ENCODE peak calls at places on chromosomes 2 and 18, in ten cellular contexts. One of them, this sample, is unnamed.
A peak's percentile ranks its signal among the peaks of the same experiment; 100 is the strongest.

GRCh38 chr18:8778824-8779223 is 73.5 kb downstream of the MTCL1 start:
- DNase-seq in fibroblast of gingiva: no peak
- DNase-seq in NCI-H1436: no peak
- DNase-seq in ovary: no peak
- DNase-seq in activated T-helper 1 cell treated with anti-CD3 and anti-CD28 coated beads, Interleukin-12 subunit alpha, Interleukin-12 subunit beta, Interleukin-2, Interleukin-4 antibody, amounts not matched to agents 30 ng/mL and 10 ng/mL and 1 ng/mL, durations not matched to agents 14 hours and 24 hours and 36 hours: no peak
- DNase-seq in G401: no peak
- DNase-seq in iris pigment epithelial cell: no peak
- DNase-seq in breast epithelium: no peak
- DNase-seq in NCI-H510A: no peak
- DNase-seq in H9: no peak
- DNase-seq in this sample: no peak

GRCh38 chr2:240425236-240425615 is 10.2 kb upstream of the GPC1 start:
- DNase-seq in activated T-helper 1 cell treated with anti-CD3 and anti-CD28 coated beads, Interleukin-12 subunit alpha, Interleukin-12 subunit beta, Interleukin-2, Interleukin-4 antibody, amounts not matched to agents 30 ng/mL and 10 ng/mL and 1 ng/mL, durations not matched to agents 14 hours and 24 hours and 36 hours: no peak
- DNase-seq in breast epithelium: no peak
- DNase-seq in fibroblast of gingiva: no peak
- DNase-seq in H9: no peak
- DNase-seq in G401: no peak
- DNase-seq in iris pigment epithelial cell: no peak
- DNase-seq in NCI-H510A: no peak
- DNase-seq in ovary: no peak
- DNase-seq in NCI-H1436: no peak
- DNase-seq in this sample: no peak

GRCh38 chr2:235900631-235901030 is 267.6 kb downstream of the GBX2 start:
- DNase-seq in NCI-H1436: no peak
- DNase-seq in ovary: no peak
- DNase-seq in G401: no peak
- DNase-seq in fibroblast of gingiva: no peak
- DNase-seq in breast epithelium: no peak
- DNase-seq in activated T-helper 1 cell treated with anti-CD3 and anti-CD28 coated beads, Interleukin-12 subunit alpha, Interleukin-12 subunit beta, Interleukin-2, Interleukin-4 antibody, amounts not matched to agents 30 ng/mL and 10 ng/mL and 1 ng/mL, durations not matched to agents 14 hours and 24 hours and 36 hours: no peak
- DNase-seq in NCI-H510A: no peak
- DNase-seq in iris pigment epithelial cell: peak; percentile 12
- DNase-seq in H9: no peak
- DNase-seq in this sample: no peak

GRCh38 chr18:36451454-36452251 is 154.1 kb downstream of the FHOD3 start:
- DNase-seq in G401: no peak
- DNase-seq in NCI-H510A: no peak
- DNase-seq in breast epithelium: no peak
- DNase-seq in H9: no peak
- DNase-seq in NCI-H1436: no peak
- DNase-seq in ovary: no peak
- DNase-seq in fibroblast of gingiva: no peak
- DNase-seq in activated T-helper 1 cell treated with anti-CD3 and anti-CD28 coated beads, Interleukin-12 subunit alpha, Interleukin-12 subunit beta, Interleukin-2, Interleukin-4 antibody, amounts not matched to agents 30 ng/mL and 10 ng/mL and 1 ng/mL, durations not matched to agents 14 hours and 24 hours and 36 hours: no peak
- DNase-seq in iris pigment epithelial cell: no peak
- DNase-seq in this sample: no peak

GRCh38 chr2:125656190-125656589 is 999.8 kb upstream of the GYPC start:
- DNase-seq in H9: no peak
- DNase-seq in breast epithelium: no peak
- DNase-seq in activated T-helper 1 cell treated with anti-CD3 and anti-CD28 coated beads, Interleukin-12 subunit alpha, Interleukin-12 subunit beta, Interleukin-2, Interleukin-4 antibody, amounts not matched to agents 30 ng/mL and 10 ng/mL and 1 ng/mL, durations not matched to agents 14 hours and 24 hours and 36 hours: no peak
- DNase-seq in iris pigment epithelial cell: no peak
- DNase-seq in NCI-H1436: no peak
- DNase-seq in NCI-H510A: no peak
- DNase-seq in fibroblast of gingiva: no peak
- DNase-seq in G401: no peak
- DNase-seq in ovary: no peak
- DNase-seq in this sample: no peak

GRCh38 chr2:202104286-202104870 is 31.3 kb downstream of the KIAA2012 start:
- DNase-seq in ovary: no peak
- DNase-seq in breast epithelium: no peak
- DNase-seq in fibroblast of gingiva: peak; percentile 59
- DNase-seq in G401: no peak
- DNase-seq in H9: peak; percentile 83
- DNase-seq in iris pigment epithelial cell: peak; percentile 71
- DNase-seq in NCI-H510A: no peak
- DNase-seq in NCI-H1436: no peak
- DNase-seq in activated T-helper 1 cell treated with anti-CD3 and anti-CD28 coated beads, Interleukin-12 subunit alpha, Interleukin-12 subunit beta, Interleukin-2, Interleukin-4 antibody, amounts not matched to agents 30 ng/mL and 10 ng/mL and 1 ng/mL, durations not matched to agents 14 hours and 24 hours and 36 hours: peak; percentile 8
- DNase-seq in this sample: no peak

GRCh38 chr18:8705941-8706544 is 687 bp downstream of the MTCL1 start:
- DNase-seq in NCI-H510A: no peak
- DNase-seq in activated T-helper 1 cell treated with anti-CD3 and anti-CD28 coated beads, Interleukin-12 subunit alpha, Interleukin-12 subunit beta, Interleukin-2, Interleukin-4 antibody, amounts not matched to agents 30 ng/mL and 10 ng/mL and 1 ng/mL, durations not matched to agents 14 hours and 24 hours and 36 hours: no peak
- DNase-seq in fibroblast of gingiva: no peak
- DNase-seq in ovary: no peak
- DNase-seq in iris pigment epithelial cell: no peak
- DNase-seq in H9: no peak
- DNase-seq in breast epithelium: no peak
- DNase-seq in NCI-H1436: no peak
- DNase-seq in G401: peak; percentile 4
- DNase-seq in this sample: peak; percentile 51

GRCh38 chr2:196291418-196291817 is 120.0 kb upstream of the STK17B start:
- DNase-seq in breast epithelium: no peak
- DNase-seq in NCI-H1436: no peak
- DNase-seq in fibroblast of gingiva: no peak
- DNase-seq in iris pigment epithelial cell: no peak
- DNase-seq in activated T-helper 1 cell treated with anti-CD3 and anti-CD28 coated beads, Interleukin-12 subunit alpha, Interleukin-12 subunit beta, Interleukin-2, Interleukin-4 antibody, amounts not matched to agents 30 ng/mL and 10 ng/mL and 1 ng/mL, durations not matched to agents 14 hours and 24 hours and 36 hours: no peak
- DNase-seq in G401: no peak
- DNase-seq in ovary: no peak
- DNase-seq in NCI-H510A: no peak
- DNase-seq in H9: no peak
- DNase-seq in this sample: no peak

GRCh38 chr2:100196786-100197494 is 54.5 kb upstream of the AFF3 start:
- DNase-seq in G401: no peak
- DNase-seq in NCI-H1436: no peak
- DNase-seq in NCI-H510A: no peak
- DNase-seq in ovary: no peak
- DNase-seq in H9: no peak
- DNase-seq in iris pigment epithelial cell: no peak
- DNase-seq in activated T-helper 1 cell treated with anti-CD3 and anti-CD28 coated beads, Interleukin-12 subunit alpha, Interleukin-12 subunit beta, Interleukin-2, Interleukin-4 antibody, amounts not matched to agents 30 ng/mL and 10 ng/mL and 1 ng/mL, durations not matched to agents 14 hours and 24 hours and 36 hours: no peak
- DNase-seq in fibroblast of gingiva: no peak
- DNase-seq in breast epithelium: no peak
- DNase-seq in this sample: no peak

GRCh38 chr2:175393851-175394250 is 212.3 kb upstream of the ATP5MC3 start:
- DNase-seq in fibroblast of gingiva: no peak
- DNase-seq in H9: no peak
- DNase-seq in breast epithelium: no peak
- DNase-seq in iris pigment epithelial cell: no peak
- DNase-seq in NCI-H1436: no peak
- DNase-seq in activated T-helper 1 cell treated with anti-CD3 and anti-CD28 coated beads, Interleukin-12 subunit alpha, Interleukin-12 subunit beta, Interleukin-2, Interleukin-4 antibody, amounts not matched to agents 30 ng/mL and 10 ng/mL and 1 ng/mL, durations not matched to agents 14 hours and 24 hours and 36 hours: no peak
- DNase-seq in NCI-H510A: no peak
- DNase-seq in ovary: no peak
- DNase-seq in G401: no peak
- DNase-seq in this sample: no peak

GRCh38 chr2:230811508-230811907 is 53.2 kb upstream of the ITM2C start:
- DNase-seq in NCI-H1436: no peak
- DNase-seq in breast epithelium: no peak
- DNase-seq in G401: no peak
- DNase-seq in H9: no peak
- DNase-seq in iris pigment epithelial cell: peak; percentile 91
- DNase-seq in ovary: no peak
- DNase-seq in fibroblast of gingiva: no peak
- DNase-seq in NCI-H510A: no peak
- DNase-seq in activated T-helper 1 cell treated with anti-CD3 and anti-CD28 coated beads, Interleukin-12 subunit alpha, Interleukin-12 subunit beta, Interleukin-2, Interleukin-4 antibody, amounts not matched to agents 30 ng/mL and 10 ng/mL and 1 ng/mL, durations not matched to agents 14 hours and 24 hours and 36 hours: no peak
- DNase-seq in this sample: no peak

GRCh38 chr2:24492283-24493272 is 1.5 kb downstream of the NCOA1 start:
- DNase-seq in H9: no peak
- DNase-seq in G401: peak; percentile 63
- DNase-seq in iris pigment epithelial cell: peak; percentile 39
- DNase-seq in activated T-helper 1 cell treated with anti-CD3 and anti-CD28 coated beads, Interleukin-12 subunit alpha, Interleukin-12 subunit beta, Interleukin-2, Interleukin-4 antibody, amounts not matched to agents 30 ng/mL and 10 ng/mL and 1 ng/mL, durations not matched to agents 14 hours and 24 hours and 36 hours: no peak
- DNase-seq in fibroblast of gingiva: peak; percentile 54
- DNase-seq in NCI-H510A: no peak
- DNase-seq in breast epithelium: no peak
- DNase-seq in ovary: no peak
- DNase-seq in NCI-H1436: no peak
- DNase-seq in this sample: no peak

GRCh38 chr2:64804651-64805050 is 150.9 kb upstream of the SERTAD2 start:
- DNase-seq in fibroblast of gingiva: no peak
- DNase-seq in H9: no peak
- DNase-seq in NCI-H510A: no peak
- DNase-seq in activated T-helper 1 cell treated with anti-CD3 and anti-CD28 coated beads, Interleukin-12 subunit alpha, Interleukin-12 subunit beta, Interleukin-2, Interleukin-4 antibody, amounts not matched to agents 30 ng/mL and 10 ng/mL and 1 ng/mL, durations not matched to agents 14 hours and 24 hours and 36 hours: no peak
- DNase-seq in NCI-H1436: no peak
- DNase-seq in breast epithelium: no peak
- DNase-seq in G401: no peak
- DNase-seq in iris pigment epithelial cell: no peak
- DNase-seq in ovary: no peak
- DNase-seq in this sample: no peak

GRCh38 chr2:114550895-114551793 is 108.7 kb downstream of the DPP10 start:
- DNase-seq in NCI-H1436: peak; percentile 64
- DNase-seq in fibroblast of gingiva: no peak
- DNase-seq in ovary: peak; percentile 34
- DNase-seq in NCI-H510A: peak; percentile 9
- DNase-seq in iris pigment epithelial cell: peak; percentile 36
- DNase-seq in H9: peak; percentile 69
- DNase-seq in breast epithelium: no peak
- DNase-seq in activated T-helper 1 cell treated with anti-CD3 and anti-CD28 coated beads, Interleukin-12 subunit alpha, Interleukin-12 subunit beta, Interleukin-2, Interleukin-4 antibody, amounts not matched to agents 30 ng/mL and 10 ng/mL and 1 ng/mL, durations not matched to agents 14 hours and 24 hours and 36 hours: no peak
- DNase-seq in G401: peak; percentile 19
- DNase-seq in this sample: no peak

GRCh38 chr2:54772110-54772509 is 48.6 kb downstream of the EML6 start:
- DNase-seq in breast epithelium: no peak
- DNase-seq in ovary: no peak
- DNase-seq in H9: no peak
- DNase-seq in iris pigment epithelial cell: peak; percentile 83
- DNase-seq in NCI-H1436: no peak
- DNase-seq in fibroblast of gingiva: peak; percentile 16
- DNase-seq in NCI-H510A: no peak
- DNase-seq in G401: no peak
- DNase-seq in activated T-helper 1 cell treated with anti-CD3 and anti-CD28 coated beads, Interleukin-12 subunit alpha, Interleukin-12 subunit beta, Interleukin-2, Interleukin-4 antibody, amounts not matched to agents 30 ng/mL and 10 ng/mL and 1 ng/mL, durations not matched to agents 14 hours and 24 hours and 36 hours: no peak
- DNase-seq in this sample: no peak

GRCh38 chr2:217316743-217317142 is 456.9 kb upstream of the TNP1 start:
- DNase-seq in ovary: no peak
- DNase-seq in breast epithelium: no peak
- DNase-seq in H9: no peak
- DNase-seq in NCI-H510A: no peak
- DNase-seq in G401: no peak
- DNase-seq in activated T-helper 1 cell treated with anti-CD3 and anti-CD28 coated beads, Interleukin-12 subunit alpha, Interleukin-12 subunit beta, Interleukin-2, Interleukin-4 antibody, amounts not matched to agents 30 ng/mL and 10 ng/mL and 1 ng/mL, durations not matched to agents 14 hours and 24 hours and 36 hours: no peak
- DNase-seq in NCI-H1436: no peak
- DNase-seq in fibroblast of gingiva: no peak
- DNase-seq in iris pigment epithelial cell: peak; percentile 83
- DNase-seq in this sample: no peak

GRCh38 chr2:215882689-215883088 is 130.7 kb downstream of the MREG start:
- DNase-seq in breast epithelium: no peak
- DNase-seq in iris pigment epithelial cell: peak; percentile 72
- DNase-seq in fibroblast of gingiva: no peak
- DNase-seq in NCI-H1436: no peak
- DNase-seq in G401: no peak
- DNase-seq in NCI-H510A: no peak
- DNase-seq in ovary: no peak
- DNase-seq in H9: no peak
- DNase-seq in activated T-helper 1 cell treated with anti-CD3 and anti-CD28 coated beads, Interleukin-12 subunit alpha, Interleukin-12 subunit beta, Interleukin-2, Interleukin-4 antibody, amounts not matched to agents 30 ng/mL and 10 ng/mL and 1 ng/mL, durations not matched to agents 14 hours and 24 hours and 36 hours: no peak
- DNase-seq in this sample: no peak

GRCh38 chr2:106581755-106582430 is 94.7 kb downstream of the CD8B2 start:
- DNase-seq in NCI-H510A: peak; percentile 50
- DNase-seq in G401: no peak
- DNase-seq in iris pigment epithelial cell: peak; percentile 82
- DNase-seq in ovary: peak; percentile 50
- DNase-seq in H9: peak; percentile 62
- DNase-seq in NCI-H1436: peak; percentile 16
- DNase-seq in activated T-helper 1 cell treated with anti-CD3 and anti-CD28 coated beads, Interleukin-12 subunit alpha, Interleukin-12 subunit beta, Interleukin-2, Interleukin-4 antibody, amounts not matched to agents 30 ng/mL and 10 ng/mL and 1 ng/mL, durations not matched to agents 14 hours and 24 hours and 36 hours: peak; percentile 4
- DNase-seq in fibroblast of gingiva: peak; percentile 42
- DNase-seq in breast epithelium: no peak
- DNase-seq in this sample: peak; percentile 4

GRCh38 chr2:20184067-20184938 is 40.6 kb downstream of the SDC1 start:
- DNase-seq in activated T-helper 1 cell treated with anti-CD3 and anti-CD28 coated beads, Interleukin-12 subunit alpha, Interleukin-12 subunit beta, Interleukin-2, Interleukin-4 antibody, amounts not matched to agents 30 ng/mL and 10 ng/mL and 1 ng/mL, durations not matched to agents 14 hours and 24 hours and 36 hours: no peak
- DNase-seq in ovary: no peak
- DNase-seq in fibroblast of gingiva: peak; percentile 16
- DNase-seq in G401: no peak
- DNase-seq in H9: no peak
- DNase-seq in NCI-H510A: no peak
- DNase-seq in NCI-H1436: no peak
- DNase-seq in iris pigment epithelial cell: peak; percentile 82
- DNase-seq in breast epithelium: no peak
- DNase-seq in this sample: no peak

GRCh38 chr2:199458806-199459285 is 1.1 kb upstream of the SATB2 start:
- DNase-seq in fibroblast of gingiva: no peak
- DNase-seq in breast epithelium: no peak
- DNase-seq in ovary: no peak
- DNase-seq in activated T-helper 1 cell treated with anti-CD3 and anti-CD28 coated beads, Interleukin-12 subunit alpha, Interleukin-12 subunit beta, Interleukin-2, Interleukin-4 antibody, amounts not matched to agents 30 ng/mL and 10 ng/mL and 1 ng/mL, durations not matched to agents 14 hours and 24 hours and 36 hours: no peak
- DNase-seq in iris pigment epithelial cell: peak; percentile 54
- DNase-seq in H9: no peak
- DNase-seq in G401: no peak
- DNase-seq in NCI-H510A: no peak
- DNase-seq in NCI-H1436: no peak
- DNase-seq in this sample: peak; percentile 53

GRCh38 chr2:9710311-9710710 is 79.5 kb upstream of the YWHAQ start:
- DNase-seq in H9: no peak
- DNase-seq in iris pigment epithelial cell: no peak
- DNase-seq in NCI-H1436: no peak
- DNase-seq in ovary: no peak
- DNase-seq in activated T-helper 1 cell treated with anti-CD3 and anti-CD28 coated beads, Interleukin-12 subunit alpha, Interleukin-12 subunit beta, Interleukin-2, Interleukin-4 antibody, amounts not matched to agents 30 ng/mL and 10 ng/mL and 1 ng/mL, durations not matched to agents 14 hours and 24 hours and 36 hours: no peak
- DNase-seq in G401: no peak
- DNase-seq in NCI-H510A: no peak
- DNase-seq in breast epithelium: no peak
- DNase-seq in fibroblast of gingiva: no peak
- DNase-seq in this sample: no peak

GRCh38 chr2:96869281-96869823 is 528 bp downstream of the SEMA4C start:
- DNase-seq in iris pigment epithelial cell: peak; percentile 89
- DNase-seq in ovary: peak; percentile 92
- DNase-seq in G401: no peak
- DNase-seq in H9: no peak
- DNase-seq in NCI-H1436: no peak
- DNase-seq in breast epithelium: peak; percentile 89
- DNase-seq in activated T-helper 1 cell treated with anti-CD3 and anti-CD28 coated beads, Interleukin-12 subunit alpha, Interleukin-12 subunit beta, Interleukin-2, Interleukin-4 antibody, amounts not matched to agents 30 ng/mL and 10 ng/mL and 1 ng/mL, durations not matched to agents 14 hours and 24 hours and 36 hours: no peak
- DNase-seq in fibroblast of gingiva: peak; percentile 83
- DNase-seq in NCI-H510A: no peak
- DNase-seq in this sample: peak; percentile 22

GRCh38 chr2:696999-697627 is 19.9 kb upstream of the TMEM18 start:
- DNase-seq in breast epithelium: no peak
- DNase-seq in ovary: no peak
- DNase-seq in NCI-H510A: no peak
- DNase-seq in iris pigment epithelial cell: no peak
- DNase-seq in G401: no peak
- DNase-seq in H9: no peak
- DNase-seq in fibroblast of gingiva: no peak
- DNase-seq in NCI-H1436: no peak
- DNase-seq in activated T-helper 1 cell treated with anti-CD3 and anti-CD28 coated beads, Interleukin-12 subunit alpha, Interleukin-12 subunit beta, Interleukin-2, Interleukin-4 antibody, amounts not matched to agents 30 ng/mL and 10 ng/mL and 1 ng/mL, durations not matched to agents 14 hours and 24 hours and 36 hours: no peak
- DNase-seq in this sample: no peak

GRCh38 chr18:12334280-12335262 is 26.5 kb downstream of the TUBB6 start:
- DNase-seq in fibroblast of gingiva: no peak
- DNase-seq in H9: peak; percentile 52
- DNase-seq in activated T-helper 1 cell treated with anti-CD3 and anti-CD28 coated beads, Interleukin-12 subunit alpha, Interleukin-12 subunit beta, Interleukin-2, Interleukin-4 antibody, amounts not matched to agents 30 ng/mL and 10 ng/mL and 1 ng/mL, durations not matched to agents 14 hours and 24 hours and 36 hours: no peak
- DNase-seq in NCI-H510A: no peak
- DNase-seq in G401: peak; percentile 37
- DNase-seq in NCI-H1436: no peak
- DNase-seq in ovary: no peak
- DNase-seq in breast epithelium: no peak
- DNase-seq in iris pigment epithelial cell: no peak
- DNase-seq in this sample: no peak

GRCh38 chr2:100976634-100977391 is 25.3 kb upstream of the RPL31 start:
- DNase-seq in NCI-H1436: no peak
- DNase-seq in NCI-H510A: no peak
- DNase-seq in G401: no peak
- DNase-seq in breast epithelium: no peak
- DNase-seq in fibroblast of gingiva: no peak
- DNase-seq in iris pigment epithelial cell: no peak
- DNase-seq in H9: no peak
- DNase-seq in activated T-helper 1 cell treated with anti-CD3 and anti-CD28 coated beads, Interleukin-12 subunit alpha, Interleukin-12 subunit beta, Interleukin-2, Interleukin-4 antibody, amounts not matched to agents 30 ng/mL and 10 ng/mL and 1 ng/mL, durations not matched to agents 14 hours and 24 hours and 36 hours: no peak
- DNase-seq in ovary: no peak
- DNase-seq in this sample: no peak

GRCh38 chr2:109345653-109346165 is 216.7 kb downstream of the SH3RF3 start:
- DNase-seq in fibroblast of gingiva: no peak
- DNase-seq in NCI-H510A: no peak
- DNase-seq in activated T-helper 1 cell treated with anti-CD3 and anti-CD28 coated beads, Interleukin-12 subunit alpha, Interleukin-12 subunit beta, Interleukin-2, Interleukin-4 antibody, amounts not matched to agents 30 ng/mL and 10 ng/mL and 1 ng/mL, durations not matched to agents 14 hours and 24 hours and 36 hours: no peak
- DNase-seq in iris pigment epithelial cell: no peak
- DNase-seq in G401: no peak
- DNase-seq in H9: no peak
- DNase-seq in NCI-H1436: no peak
- DNase-seq in breast epithelium: no peak
- DNase-seq in ovary: no peak
- DNase-seq in this sample: no peak

GRCh38 chr2:237427807-237428506 is 14.0 kb upstream of the COL6A3 start:
- DNase-seq in H9: no peak
- DNase-seq in breast epithelium: no peak
- DNase-seq in NCI-H510A: no peak
- DNase-seq in ovary: no peak
- DNase-seq in G401: no peak
- DNase-seq in NCI-H1436: no peak
- DNase-seq in activated T-helper 1 cell treated with anti-CD3 and anti-CD28 coated beads, Interleukin-12 subunit alpha, Interleukin-12 subunit beta, Interleukin-2, Interleukin-4 antibody, amounts not matched to agents 30 ng/mL and 10 ng/mL and 1 ng/mL, durations not matched to agents 14 hours and 24 hours and 36 hours: peak; percentile 49
- DNase-seq in fibroblast of gingiva: no peak
- DNase-seq in iris pigment epithelial cell: no peak
- DNase-seq in this sample: no peak

GRCh38 chr2:144479138-144479537 is 40.8 kb downstream of the ZEB2 start:
- DNase-seq in breast epithelium: no peak
- DNase-seq in NCI-H510A: no peak
- DNase-seq in H9: peak; percentile 68
- DNase-seq in iris pigment epithelial cell: peak; percentile 82
- DNase-seq in NCI-H1436: no peak
- DNase-seq in fibroblast of gingiva: peak; percentile 52
- DNase-seq in ovary: no peak
- DNase-seq in G401: no peak
- DNase-seq in activated T-helper 1 cell treated with anti-CD3 and anti-CD28 coated beads, Interleukin-12 subunit alpha, Interleukin-12 subunit beta, Interleukin-2, Interleukin-4 antibody, amounts not matched to agents 30 ng/mL and 10 ng/mL and 1 ng/mL, durations not matched to agents 14 hours and 24 hours and 36 hours: no peak
- DNase-seq in this sample: no peak

This sample was measured in stimulated activated naive CD4-positive, alpha-beta T cell.